ENCODE peak calls at places on chromosomes 3 and 15, in six cellular contexts. One of them, this sample, is unnamed.

GRCh38 chr3:197550489-197550888 is 5.3 kb downstream of the BDH1 start:
- DNase-seq in IMR-90: no peak
- DNase-seq in left cardiac atrium: no peak
- DNase-seq in adipocyte: no peak
- DNase-seq in astrocyte of the spinal cord: no peak
- DNase-seq in thoracic aorta: no peak
- DNase-seq in this sample: no peak

GRCh38 chr15:85142324-85142723 is 160.7 kb downstream of the PDE8A start:
- DNase-seq in IMR-90: peak
- DNase-seq in left cardiac atrium: no peak
- DNase-seq in adipocyte: peak
- DNase-seq in astrocyte of the spinal cord: peak
- DNase-seq in thoracic aorta: no peak
- DNase-seq in this sample: peak

GRCh38 chr3:41640076-41640475 is 321.8 kb downstream of the ULK4 start:
- DNase-seq in IMR-90: peak
- DNase-seq in left cardiac atrium: no peak
- DNase-seq in adipocyte: no peak
- DNase-seq in astrocyte of the spinal cord: no peak
- DNase-seq in thoracic aorta: no peak
- DNase-seq in this sample: no peak

GRCh38 chr15:49372366-49372765 is 50.7 kb upstream of the FGF7 start:
- DNase-seq in IMR-90: no peak
- DNase-seq in left cardiac atrium: no peak
- DNase-seq in adipocyte: no peak
- DNase-seq in astrocyte of the spinal cord: no peak
- DNase-seq in thoracic aorta: no peak
- DNase-seq in this sample: no peak

GRCh38 chr15:41575282-41575681 is 16.3 kb downstream of the TYRO3 start:
- DNase-seq in IMR-90: no peak
- DNase-seq in left cardiac atrium: no peak
- DNase-seq in adipocyte: no peak
- DNase-seq in astrocyte of the spinal cord: no peak
- DNase-seq in thoracic aorta: no peak
- DNase-seq in this sample: no peak

GRCh38 chr3:39226106-39226741 is 33.8 kb upstream of the XIRP1 start:
- DNase-seq in IMR-90: no peak
- DNase-seq in left cardiac atrium: no peak
- DNase-seq in adipocyte: no peak
- DNase-seq in astrocyte of the spinal cord: no peak
- DNase-seq in thoracic aorta: no peak
- DNase-seq in this sample: no peak

GRCh38 chr15:40792394-40792793 is 14.5 kb upstream of the ZFYVE19 start:
- DNase-seq in IMR-90: no peak
- DNase-seq in left cardiac atrium: no peak
- DNase-seq in adipocyte: no peak
- DNase-seq in astrocyte of the spinal cord: no peak
- DNase-seq in thoracic aorta: no peak
- DNase-seq in this sample: no peak

GRCh38 chr3:195918176-195918575 is 9.8 kb upstream of the TNK2 start:
- DNase-seq in IMR-90: no peak
- DNase-seq in left cardiac atrium: no peak
- DNase-seq in adipocyte: no peak
- DNase-seq in astrocyte of the spinal cord: no peak
- DNase-seq in thoracic aorta: no peak
- DNase-seq in this sample: no peak

GRCh38 chr15:52440414-52440813 is 88.3 kb downstream of the MYO5A start:
- DNase-seq in IMR-90: peak
- DNase-seq in left cardiac atrium: no peak
- DNase-seq in adipocyte: no peak
- DNase-seq in astrocyte of the spinal cord: peak
- DNase-seq in thoracic aorta: no peak
- DNase-seq in this sample: no peak

GRCh38 chr3:108437439-108437838 is 73.0 kb downstream of the MYH15 start:
- DNase-seq in IMR-90: no peak
- DNase-seq in left cardiac atrium: no peak
- DNase-seq in adipocyte: no peak
- DNase-seq in astrocyte of the spinal cord: no peak
- DNase-seq in thoracic aorta: no peak
- DNase-seq in this sample: no peak

GRCh38 chr15:100785181-100786138 is 94.2 kb upstream of the ALDH1A3 start:
- DNase-seq in IMR-90: no peak
- DNase-seq in left cardiac atrium: no peak
- DNase-seq in adipocyte: no peak
- DNase-seq in astrocyte of the spinal cord: no peak
- DNase-seq in thoracic aorta: no peak
- DNase-seq in this sample: no peak

GRCh38 chr3:33063651-33064051 is 33.3 kb downstream of the GLB1 start:
- DNase-seq in IMR-90: peak
- DNase-seq in left cardiac atrium: no peak
- DNase-seq in adipocyte: peak
- DNase-seq in astrocyte of the spinal cord: no peak
- DNase-seq in thoracic aorta: no peak
- DNase-seq in this sample: no peak

GRCh38 chr3:29583861-29584260 is 303.0 kb downstream of the RBMS3 start:
- DNase-seq in IMR-90: peak
- DNase-seq in left cardiac atrium: no peak
- DNase-seq in adipocyte: no peak
- DNase-seq in astrocyte of the spinal cord: no peak
- DNase-seq in thoracic aorta: no peak
- DNase-seq in this sample: no peak

GRCh38 chr3:50467932-50468331 is 35.5 kb downstream of the CACNA2D2 start:
- DNase-seq in IMR-90: no peak
- DNase-seq in left cardiac atrium: no peak
- DNase-seq in adipocyte: no peak
- DNase-seq in astrocyte of the spinal cord: no peak
- DNase-seq in thoracic aorta: no peak
- DNase-seq in this sample: no peak

GRCh38 chr3:193960485-193961172 is 175.3 kb upstream of the HES1 start:
- DNase-seq in IMR-90: no peak
- DNase-seq in left cardiac atrium: peak
- DNase-seq in adipocyte: no peak
- DNase-seq in astrocyte of the spinal cord: peak
- DNase-seq in thoracic aorta: no peak
- DNase-seq in this sample: peak

GRCh38 chr3:10968390-10968789 is 24.2 kb upstream of the SLC6A1 start:
- DNase-seq in IMR-90: no peak
- DNase-seq in left cardiac atrium: no peak
- DNase-seq in adipocyte: no peak
- DNase-seq in astrocyte of the spinal cord: peak
- DNase-seq in thoracic aorta: no peak
- DNase-seq in this sample: no peak

GRCh38 chr15:57947781-57948180 is 117.7 kb downstream of the ALDH1A2 start:
- DNase-seq in IMR-90: no peak
- DNase-seq in left cardiac atrium: peak
- DNase-seq in adipocyte: peak
- DNase-seq in astrocyte of the spinal cord: peak
- DNase-seq in thoracic aorta: no peak
- DNase-seq in this sample: peak

GRCh38 chr3:49351521-49352011 is 6.6 kb downstream of the GPX1 start:
- DNase-seq in IMR-90: peak
- DNase-seq in left cardiac atrium: no peak
- DNase-seq in adipocyte: peak
- DNase-seq in astrocyte of the spinal cord: peak
- DNase-seq in thoracic aorta: no peak
- DNase-seq in this sample: peak

GRCh38 chr3:142210608-142211007 is 14.8 kb downstream of the GK5 start:
- DNase-seq in IMR-90: no peak
- DNase-seq in left cardiac atrium: no peak
- DNase-seq in adipocyte: no peak
- DNase-seq in astrocyte of the spinal cord: peak
- DNase-seq in thoracic aorta: no peak
- DNase-seq in this sample: no peak

GRCh38 chr15:62469874-62470688 is 305.0 kb upstream of the C2CD4B start:
- DNase-seq in IMR-90: peak
- DNase-seq in left cardiac atrium: peak
- DNase-seq in adipocyte: peak
- DNase-seq in astrocyte of the spinal cord: peak
- DNase-seq in thoracic aorta: peak
- DNase-seq in this sample: no peak

GRCh38 chr3:140440446-140440845 is 237.4 kb upstream of the TRIM42 start:
- DNase-seq in IMR-90: no peak
- DNase-seq in left cardiac atrium: no peak
- DNase-seq in adipocyte: no peak
- DNase-seq in astrocyte of the spinal cord: no peak
- DNase-seq in thoracic aorta: no peak
- DNase-seq in this sample: peak

GRCh38 chr3:158109804-158110657 is at the start of gene RSRC1:
- DNase-seq in IMR-90: peak
- DNase-seq in left cardiac atrium: peak
- DNase-seq in adipocyte: peak
- DNase-seq in astrocyte of the spinal cord: peak
- DNase-seq in thoracic aorta: peak
- DNase-seq in this sample: peak

GRCh38 chr3:138673641-138674040 is 65.1 kb downstream of the FAIM start:
- DNase-seq in IMR-90: peak
- DNase-seq in left cardiac atrium: no peak
- DNase-seq in adipocyte: no peak
- DNase-seq in astrocyte of the spinal cord: peak
- DNase-seq in thoracic aorta: no peak
- DNase-seq in this sample: peak

GRCh38 chr15:73930790-73931281 is 4.6 kb downstream of the LOXL1 start:
- DNase-seq in IMR-90: peak
- DNase-seq in left cardiac atrium: peak
- DNase-seq in adipocyte: peak
- DNase-seq in astrocyte of the spinal cord: peak
- DNase-seq in thoracic aorta: peak
- DNase-seq in this sample: no peak

GRCh38 chr3:72418856-72419255 is 429.4 kb downstream of the SHQ1 start:
- DNase-seq in IMR-90: no peak
- DNase-seq in left cardiac atrium: no peak
- DNase-seq in adipocyte: no peak
- DNase-seq in astrocyte of the spinal cord: no peak
- DNase-seq in thoracic aorta: no peak
- DNase-seq in this sample: peak

GRCh38 chr15:83904107-83904720 is 250.3 kb downstream of the ADAMTSL3 start:
- DNase-seq in IMR-90: peak
- DNase-seq in left cardiac atrium: no peak
- DNase-seq in adipocyte: no peak
- DNase-seq in astrocyte of the spinal cord: peak
- DNase-seq in thoracic aorta: no peak
- DNase-seq in this sample: no peak

GRCh38 chr3:50254577-50255250 is 14.2 kb upstream of the SEMA3B start:
- DNase-seq in IMR-90: no peak
- DNase-seq in left cardiac atrium: peak
- DNase-seq in adipocyte: peak
- DNase-seq in astrocyte of the spinal cord: peak
- DNase-seq in thoracic aorta: no peak
- DNase-seq in this sample: peak

This sample was measured in endothelial cell of umbilical vein.